ENCODE peak calls at places on chromosomes 3 and 15, in six cellular contexts. X, B, E, M, Q and U are unnamed samples.

GRCh38 chr15:78304487-78305413 is 5.3 kb upstream of the SKIC8 start:
- DNase-seq in X (no peak), B (no peak), E (no peak), M (no peak), Q (no peak), U (no peak)

GRCh38 chr3:150887031-150887430 is 18.2 kb downstream of the MINDY4B start:
- DNase-seq in X (no peak), B (no peak), E (no peak), M (no peak), Q (no peak), U (no peak)

GRCh38 chr3:172140499-172141391 is 101.4 kb downstream of the FNDC3B start:
- DNase-seq in X (no peak), B (no peak), E (no peak), M (peak), Q (no peak), U (peak)

GRCh38 chr3:151410891-151411559 is 26.5 kb upstream of the P2RY12 start:
- DNase-seq in X (no peak), B (no peak), E (no peak), M (peak), Q (no peak), U (no peak)

GRCh38 chr15:88621789-88622604 is 857 bp downstream of the AEN start:
- DNase-seq in X (peak), B (peak), E (no peak), M (peak), Q (no peak), U (no peak)

GRCh38 chr3:67678665-67679064 is 24.3 kb upstream of the SUCLG2 start:
- DNase-seq in X (no peak), B (peak), E (no peak), M (no peak), Q (no peak), U (no peak)

GRCh38 chr3:57555738-57556458 is at the start of gene PDE12:
- DNase-seq in X (peak), B (peak), E (peak), M (peak), Q (peak), U (peak)

GRCh38 chr3:133915685-133916639 is 20.3 kb upstream of the RAB6B start:
- DNase-seq in X (no peak), B (no peak), E (no peak), M (no peak), Q (no peak), U (no peak)

GRCh38 chr15:60162911-60163310 is 158.8 kb downstream of the FOXB1 start:
- DNase-seq in X (no peak), B (no peak), E (no peak), M (no peak), Q (no peak), U (no peak)

GRCh38 chr15:74788716-74789151 is 6.9 kb downstream of the CSK start:
- DNase-seq in X (peak), B (peak), E (no peak), M (no peak), Q (no peak), U (no peak)

GRCh38 chr15:95693917-95694316 is 636.6 kb upstream of the NR2F2 start:
- DNase-seq in X (no peak), B (no peak), E (no peak), M (peak), Q (no peak), U (no peak)

GRCh38 chr15:87038404-87038803 is 958.7 kb downstream of the AGBL1 start:
- DNase-seq in X (peak), B (no peak), E (no peak), M (no peak), Q (no peak), U (no peak)

GRCh38 chr3:71927505-71928066 is 142.6 kb upstream of the PROK2 start:
- DNase-seq in X (no peak), B (no peak), E (no peak), M (no peak), Q (no peak), U (no peak)

GRCh38 chr3:5187920-5188418 is 462 bp downstream of the EDEM1 start:
- DNase-seq in X (no peak), B (peak), E (no peak), M (no peak), Q (no peak), U (peak)

GRCh38 chr3:105967117-105967516 is 98.3 kb upstream of the CBLB start:
- DNase-seq in X (no peak), B (no peak), E (no peak), M (no peak), Q (no peak), U (no peak)

GRCh38 chr15:53910236-53910849 is 67.9 kb upstream of the UNC13C start:
- DNase-seq in X (no peak), B (no peak), E (no peak), M (no peak), Q (no peak), U (peak)

GRCh38 chr3:133328373-133328772 is 71.5 kb upstream of the BFSP2 start:
- DNase-seq in X (no peak), B (no peak), E (no peak), M (no peak), Q (no peak), U (no peak)

GRCh38 chr3:46778101-46778500 is 60.4 kb upstream of the PRSS50 start:
- DNase-seq in X (peak), B (no peak), E (no peak), M (no peak), Q (no peak), U (no peak)

GRCh38 chr15:63973212-63974009 is 72.9 kb downstream of the DAPK2 start:
- DNase-seq in X (no peak), B (no peak), E (no peak), M (peak), Q (no peak), U (no peak)

GRCh38 chr15:100054539-100054938 is 287.2 kb downstream of the ADAMTS17 start:
- DNase-seq in X (no peak), B (no peak), E (no peak), M (no peak), Q (no peak), U (no peak)

GRCh38 chr3:172595648-172596393 is 72.6 kb upstream of the TNFSF10 start:
- DNase-seq in X (peak), B (peak), E (no peak), M (peak), Q (no peak), U (peak)

GRCh38 chr3:41274944-41275668 is 75.8 kb downstream of the CTNNB1 start:
- DNase-seq in X (no peak), B (no peak), E (no peak), M (peak), Q (no peak), U (no peak)

GRCh38 chr15:99552111-99552510 is 13.7 kb upstream of the MEF2A start:
- DNase-seq in X (no peak), B (no peak), E (no peak), M (no peak), Q (no peak), U (no peak)